ENCODE peak calls at places on chromosomes 2 and 18, in ten cellular contexts. One of them, this sample, is unnamed.

GRCh38 chr2:2769481-2770431 is 438.7 kb upstream of the MYT1L start:
- DNase-seq in sigmoid colon: peak; percentile 86
- DNase-seq in GM12878: no peak
- DNase-seq in stomach: no peak
- DNase-seq in transverse colon: no peak
- DNase-seq in breast epithelium: peak; percentile 41
- DNase-seq in GM23338: no peak
- DNase-seq in SK-N-MC: no peak
- DNase-seq in H1: no peak
- DNase-seq in HepG2: no peak
- DNase-seq in this sample: no peak

GRCh38 chr2:7646661-7647060 is 729.4 kb downstream of the RNF144A start:
- DNase-seq in sigmoid colon: no peak
- DNase-seq in GM12878: no peak
- DNase-seq in stomach: no peak
- DNase-seq in transverse colon: no peak
- DNase-seq in breast epithelium: no peak
- DNase-seq in GM23338: no peak
- DNase-seq in SK-N-MC: no peak
- DNase-seq in H1: no peak
- DNase-seq in HepG2: no peak
- DNase-seq in this sample: no peak

GRCh38 chr2:203706403-203706802 is at the start of gene CD28:
- DNase-seq in sigmoid colon: peak; percentile 69
- DNase-seq in GM12878: peak; percentile 85
- DNase-seq in stomach: peak; percentile 59
- DNase-seq in transverse colon: peak; percentile 84
- DNase-seq in breast epithelium: no peak
- DNase-seq in GM23338: no peak
- DNase-seq in SK-N-MC: no peak
- DNase-seq in H1: no peak
- DNase-seq in HepG2: no peak
- DNase-seq in this sample: peak; percentile 57

GRCh38 chr2:68827681-68828080 is 43.5 kb downstream of the BMP10 start:
- DNase-seq in sigmoid colon: no peak
- DNase-seq in GM12878: no peak
- DNase-seq in stomach: no peak
- DNase-seq in transverse colon: no peak
- DNase-seq in breast epithelium: no peak
- DNase-seq in GM23338: no peak
- DNase-seq in SK-N-MC: no peak
- DNase-seq in H1: no peak
- DNase-seq in HepG2: no peak
- DNase-seq in this sample: no peak

GRCh38 chr2:144239306-144239705 is 280.6 kb downstream of the ZEB2 start:
- DNase-seq in sigmoid colon: no peak
- DNase-seq in GM12878: no peak
- DNase-seq in stomach: no peak
- DNase-seq in transverse colon: no peak
- DNase-seq in breast epithelium: no peak
- DNase-seq in GM23338: no peak
- DNase-seq in SK-N-MC: no peak
- DNase-seq in H1: no peak
- DNase-seq in HepG2: no peak
- DNase-seq in this sample: no peak

GRCh38 chr18:14179306-14179705 is 47.1 kb upstream of the ZNF519 start:
- DNase-seq in sigmoid colon: no peak
- DNase-seq in GM12878: no peak
- DNase-seq in stomach: no peak
- DNase-seq in transverse colon: no peak
- DNase-seq in breast epithelium: no peak
- DNase-seq in GM23338: no peak
- DNase-seq in SK-N-MC: no peak
- DNase-seq in H1: no peak
- DNase-seq in HepG2: no peak
- DNase-seq in this sample: no peak

GRCh38 chr2:142065156-142065555 is 65.7 kb downstream of the LRP1B start:
- DNase-seq in sigmoid colon: no peak
- DNase-seq in GM12878: no peak
- DNase-seq in stomach: no peak
- DNase-seq in transverse colon: no peak
- DNase-seq in breast epithelium: no peak
- DNase-seq in GM23338: no peak
- DNase-seq in SK-N-MC: no peak
- DNase-seq in H1: no peak
- DNase-seq in HepG2: no peak
- DNase-seq in this sample: no peak

GRCh38 chr2:226424971-226425370 is 374.6 kb downstream of the IRS1 start:
- DNase-seq in sigmoid colon: no peak
- DNase-seq in GM12878: no peak
- DNase-seq in stomach: no peak
- DNase-seq in transverse colon: no peak
- DNase-seq in breast epithelium: no peak
- DNase-seq in GM23338: no peak
- DNase-seq in SK-N-MC: no peak
- DNase-seq in H1: no peak
- DNase-seq in HepG2: peak; percentile 45
- DNase-seq in this sample: no peak

GRCh38 chr2:31729065-31729439 is 148.3 kb upstream of the SRD5A2 start:
- DNase-seq in sigmoid colon: no peak
- DNase-seq in GM12878: no peak
- DNase-seq in stomach: no peak
- DNase-seq in transverse colon: no peak
- DNase-seq in breast epithelium: no peak
- DNase-seq in GM23338: no peak
- DNase-seq in SK-N-MC: no peak
- DNase-seq in H1: no peak
- DNase-seq in HepG2: peak; percentile 12
- DNase-seq in this sample: no peak

GRCh38 chr2:170022692-170023091 is 155.3 kb upstream of the MYO3B start:
- DNase-seq in sigmoid colon: no peak
- DNase-seq in GM12878: no peak
- DNase-seq in stomach: no peak
- DNase-seq in transverse colon: no peak
- DNase-seq in breast epithelium: no peak
- DNase-seq in GM23338: no peak
- DNase-seq in SK-N-MC: no peak
- DNase-seq in H1: no peak
- DNase-seq in HepG2: no peak
- DNase-seq in this sample: no peak

GRCh38 chr2:135667045-135667444 is 74.6 kb upstream of the UBXN4 start:
- DNase-seq in sigmoid colon: no peak
- DNase-seq in GM12878: no peak
- DNase-seq in stomach: no peak
- DNase-seq in transverse colon: no peak
- DNase-seq in breast epithelium: no peak
- DNase-seq in GM23338: peak; percentile 19
- DNase-seq in SK-N-MC: peak; percentile 72
- DNase-seq in H1: no peak
- DNase-seq in HepG2: no peak
- DNase-seq in this sample: no peak

GRCh38 chr2:126717928-126718327 is 62.0 kb downstream of the GYPC start:
- DNase-seq in sigmoid colon: no peak
- DNase-seq in GM12878: no peak
- DNase-seq in stomach: no peak
- DNase-seq in transverse colon: no peak
- DNase-seq in breast epithelium: no peak
- DNase-seq in GM23338: no peak
- DNase-seq in SK-N-MC: no peak
- DNase-seq in H1: no peak
- DNase-seq in HepG2: no peak
- DNase-seq in this sample: no peak

GRCh38 chr2:11932896-11933295 is 186.5 kb downstream of the LPIN1 start:
- DNase-seq in sigmoid colon: no peak
- DNase-seq in GM12878: no peak
- DNase-seq in stomach: no peak
- DNase-seq in transverse colon: no peak
- DNase-seq in breast epithelium: no peak
- DNase-seq in GM23338: no peak
- DNase-seq in SK-N-MC: no peak
- DNase-seq in H1: no peak
- DNase-seq in HepG2: no peak
- DNase-seq in this sample: no peak

GRCh38 chr2:191374939-191375338 is 129.7 kb downstream of the MYO1B start:
- DNase-seq in sigmoid colon: no peak
- DNase-seq in GM12878: no peak
- DNase-seq in stomach: no peak
- DNase-seq in transverse colon: no peak
- DNase-seq in breast epithelium: no peak
- DNase-seq in GM23338: no peak
- DNase-seq in SK-N-MC: no peak
- DNase-seq in H1: no peak
- DNase-seq in HepG2: no peak
- DNase-seq in this sample: no peak

DNA sequence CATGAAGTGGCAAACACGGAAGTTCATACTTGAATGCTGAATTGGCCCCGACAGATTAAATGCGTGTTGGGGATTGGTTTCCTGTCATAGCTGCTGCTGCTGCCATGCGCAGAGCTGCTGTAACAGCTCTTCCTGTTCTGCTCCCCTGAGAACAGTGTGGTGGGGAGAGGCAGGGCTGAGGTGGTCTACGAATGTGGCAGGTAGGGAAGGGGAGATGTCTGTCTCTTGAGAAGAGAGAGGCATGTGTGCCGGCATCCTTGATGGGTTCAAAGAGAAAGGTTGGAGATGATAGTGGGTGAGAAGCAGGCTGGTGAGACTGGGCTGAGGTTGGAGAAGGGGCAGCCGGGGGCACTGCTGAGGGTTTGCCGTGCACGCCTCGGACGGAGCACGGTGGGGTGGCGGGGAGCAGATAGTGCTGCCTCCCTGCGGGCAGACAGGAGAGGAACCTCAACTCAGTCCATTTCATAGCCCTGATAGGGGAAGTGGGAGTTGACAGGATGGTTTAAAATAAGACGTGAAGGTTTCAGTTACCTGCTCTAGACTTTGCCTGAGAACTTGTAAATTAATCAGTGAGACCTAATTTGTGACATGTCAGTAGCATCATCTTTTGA is 46.1 kb downstream of the TMEM185B start:
- DNase-seq in sigmoid colon: no peak
- DNase-seq in GM12878: peak; percentile 84
- DNase-seq in stomach: peak; percentile 47
- DNase-seq in transverse colon: peak; percentile 69
- DNase-seq in breast epithelium: peak; percentile 21
- DNase-seq in GM23338: peak; percentile 46
- DNase-seq in SK-N-MC: no peak
- DNase-seq in H1: no peak
- DNase-seq in HepG2: no peak
- DNase-seq in this sample: peak; percentile 56
- TF ChIP-seq POLR2AphosphoS5 in sigmoid colon: no peak
- TF ChIP-seq POLR2AphosphoS5 in GM12878: peak; percentile 79
- TF ChIP-seq POLR2AphosphoS5 in stomach: no peak
- TF ChIP-seq POLR2AphosphoS5 in transverse colon: no peak
- TF ChIP-seq POLR2AphosphoS5 in breast epithelium: no peak
- TF ChIP-seq POLR2AphosphoS5 in GM23338: no peak
- TF ChIP-seq POLR2AphosphoS5 in SK-N-MC: no peak
- TF ChIP-seq POLR2AphosphoS5 in H1: no peak
- TF ChIP-seq POLR2AphosphoS5 in HepG2: no peak
- TF ChIP-seq POLR2AphosphoS5 in this sample: peak; percentile 85

DNA sequence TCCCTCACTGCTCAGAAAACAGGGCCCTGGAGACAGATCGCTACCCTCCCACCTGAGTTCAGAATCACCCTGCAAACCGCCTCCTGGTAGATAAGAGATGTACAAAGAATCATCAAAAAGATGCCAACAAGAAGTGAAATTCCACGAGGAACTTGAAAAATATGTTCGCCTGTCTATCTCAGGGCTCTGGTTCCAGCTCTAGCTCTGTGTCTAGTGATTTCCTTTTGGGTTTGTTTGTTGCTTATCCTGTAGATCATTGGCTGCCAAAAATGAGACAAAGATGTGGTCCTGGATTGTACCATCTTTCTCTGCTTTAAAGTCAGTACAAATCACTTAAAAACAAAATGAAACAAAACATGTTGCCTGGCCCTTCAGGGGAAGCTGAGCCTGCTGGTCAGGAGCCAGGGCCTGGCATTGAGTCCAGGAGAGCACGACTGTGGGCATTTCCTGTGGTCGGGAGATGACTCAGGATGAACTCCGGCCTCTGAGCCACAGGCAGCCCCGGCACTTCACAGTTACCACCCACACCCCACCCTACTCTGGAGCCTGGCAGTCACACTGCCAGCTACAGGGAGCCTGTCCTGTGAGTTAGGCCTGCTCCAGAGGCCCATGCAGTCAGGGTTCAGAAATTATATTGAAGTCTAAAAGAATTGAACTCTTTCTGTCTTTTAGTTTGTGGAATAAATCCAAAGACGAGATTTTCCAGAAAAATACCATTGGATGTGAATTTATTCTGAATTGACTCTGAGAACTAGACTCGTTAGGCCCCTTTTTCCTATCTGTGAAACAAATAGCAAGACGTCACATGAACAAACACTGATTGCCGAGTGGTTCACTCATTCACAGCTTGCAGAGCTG is 8.0 kb upstream of the ITGB6 start:
- DNase-seq in sigmoid colon: peak; percentile 85
- DNase-seq in GM12878: peak; percentile 26
- DNase-seq in stomach: peak; percentile 82
- DNase-seq in transverse colon: peak; percentile 88
- DNase-seq in breast epithelium: peak; percentile 94
- DNase-seq in GM23338: no peak
- DNase-seq in SK-N-MC: no peak
- DNase-seq in H1: no peak
- DNase-seq in HepG2: peak; percentile 70
- DNase-seq in this sample: no peak
- TF ChIP-seq POLR2AphosphoS5 in sigmoid colon: no peak
- TF ChIP-seq POLR2AphosphoS5 in GM12878: no peak
- TF ChIP-seq POLR2AphosphoS5 in stomach: no peak
- TF ChIP-seq POLR2AphosphoS5 in transverse colon: peak; percentile 34
- TF ChIP-seq POLR2AphosphoS5 in breast epithelium: peak; percentile 32
- TF ChIP-seq POLR2AphosphoS5 in GM23338: no peak
- TF ChIP-seq POLR2AphosphoS5 in SK-N-MC: no peak
- TF ChIP-seq POLR2AphosphoS5 in H1: no peak
- TF ChIP-seq POLR2AphosphoS5 in HepG2: no peak
- TF ChIP-seq POLR2AphosphoS5 in this sample: no peak

DNA sequence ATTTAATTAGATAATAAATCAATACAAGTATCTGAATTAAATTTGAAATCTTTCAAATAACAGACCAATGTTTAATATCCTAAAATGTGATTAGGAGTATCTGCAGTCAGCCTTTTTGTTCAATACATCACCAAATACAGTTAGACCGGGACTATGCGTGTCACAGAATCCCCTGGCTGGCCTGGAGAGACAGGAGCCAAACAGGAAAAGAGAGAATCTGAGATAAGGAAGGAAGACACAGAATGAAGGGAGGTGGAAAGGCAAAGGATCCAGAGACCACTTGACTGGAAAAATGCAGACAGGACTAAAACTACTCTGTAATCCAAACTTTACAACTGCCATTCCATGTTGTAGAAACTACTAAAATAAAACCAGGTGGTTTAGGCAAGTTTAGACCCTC is 66.3 kb downstream of the SIGLEC15 start:
- DNase-seq in sigmoid colon: no peak
- DNase-seq in GM12878: no peak
- DNase-seq in stomach: no peak
- DNase-seq in transverse colon: no peak
- DNase-seq in breast epithelium: no peak
- DNase-seq in GM23338: no peak
- DNase-seq in SK-N-MC: no peak
- DNase-seq in H1: no peak
- DNase-seq in HepG2: no peak
- DNase-seq in this sample: no peak
- TF ChIP-seq POLR2AphosphoS5 in sigmoid colon: no peak
- TF ChIP-seq POLR2AphosphoS5 in GM12878: no peak
- TF ChIP-seq POLR2AphosphoS5 in stomach: no peak
- TF ChIP-seq POLR2AphosphoS5 in transverse colon: no peak
- TF ChIP-seq POLR2AphosphoS5 in breast epithelium: no peak
- TF ChIP-seq POLR2AphosphoS5 in GM23338: no peak
- TF ChIP-seq POLR2AphosphoS5 in SK-N-MC: no peak
- TF ChIP-seq POLR2AphosphoS5 in H1: no peak
- TF ChIP-seq POLR2AphosphoS5 in HepG2: no peak
- TF ChIP-seq POLR2AphosphoS5 in this sample: no peak

GRCh38 chr2:161425966-161426365 is 9.9 kb downstream of the TBR1 start:
- DNase-seq in sigmoid colon: no peak
- DNase-seq in GM12878: no peak
- DNase-seq in stomach: no peak
- DNase-seq in transverse colon: no peak
- DNase-seq in breast epithelium: no peak
- DNase-seq in GM23338: no peak
- DNase-seq in SK-N-MC: no peak
- DNase-seq in H1: no peak
- DNase-seq in HepG2: no peak
- DNase-seq in this sample: no peak
- TF ChIP-seq POLR2AphosphoS5 in sigmoid colon: no peak
- TF ChIP-seq POLR2AphosphoS5 in GM12878: no peak
- TF ChIP-seq POLR2AphosphoS5 in stomach: no peak
- TF ChIP-seq POLR2AphosphoS5 in transverse colon: no peak
- TF ChIP-seq POLR2AphosphoS5 in breast epithelium: no peak
- TF ChIP-seq POLR2AphosphoS5 in GM23338: no peak
- TF ChIP-seq POLR2AphosphoS5 in SK-N-MC: no peak
- TF ChIP-seq POLR2AphosphoS5 in H1: no peak
- TF ChIP-seq POLR2AphosphoS5 in HepG2: no peak
- TF ChIP-seq POLR2AphosphoS5 in this sample: no peak